ENCODE peak calls at places on chromosomes 7 and 10, in nine cellular contexts. Q, G, R, V, N, H, B, K and X are unnamed samples.

GRCh38 chr7:63071396-63071795 is 927.3 kb upstream of the ZNF722 start:
- DNase-seq in N (no peak), V (no peak), R (no peak), G (no peak), H (no peak), Q (no peak), B (no peak), K (no peak), X (no peak)

GRCh38 chr10:3892440-3893101 is 107.6 kb upstream of the KLF6 start:
- DNase-seq in G (no peak), H (no peak), N (no peak), B (no peak), Q (no peak), K (no peak), V (no peak), R (peak; percentile 72), X (no peak)

GRCh38 chr7:106623846-106624245 is 37.1 kb downstream of the CCDC71L start:
- DNase-seq in H (no peak), K (no peak), N (no peak), G (no peak), B (no peak), R (no peak), V (no peak), Q (no peak), X (no peak)

GRCh38 chr7:113831509-113831908 is 87.3 kb downstream of the PPP1R3A start:
- DNase-seq in N (no peak), H (no peak), B (no peak), G (no peak), R (no peak), Q (no peak), K (no peak), V (no peak), X (no peak)

GRCh38 chr10:60480865-60481563 is 91.3 kb upstream of the ANK3 start:
- DNase-seq in H (no peak), V (no peak), K (no peak), Q (no peak), B (no peak), G (no peak), R (no peak), N (no peak), X (no peak)

GRCh38 chr7:836429-836828 is 4.2 kb downstream of the SUN1 start:
- DNase-seq in V (no peak), H (no peak), G (peak; percentile 40), K (no peak), B (no peak), R (no peak), Q (no peak), N (peak; percentile 53), X (no peak)

GRCh38 chr7:96388620-96389383 is 66.9 kb upstream of the SLC25A13 start:
- DNase-seq in R (no peak), G (no peak), V (no peak), Q (no peak), H (no peak), B (no peak), K (no peak), N (peak; percentile 44), X (no peak)

GRCh38 chr7:3243680-3244079 is 57.4 kb upstream of the SDK1 start:
- DNase-seq in Q (no peak), B (no peak), K (no peak), R (no peak), V (no peak), H (no peak), N (no peak), G (no peak), X (no peak)

GRCh38 chr10:22427101-22427500 is 81.8 kb downstream of the SPAG6 start:
- DNase-seq in H (no peak), B (no peak), G (no peak), R (no peak), V (no peak), Q (no peak), N (no peak), K (no peak), X (no peak)

GRCh38 chr7:12470930-12471329 is 67.3 kb upstream of the VWDE start:
- DNase-seq in K (no peak), V (no peak), R (no peak), G (no peak), Q (no peak), N (no peak), H (no peak), B (no peak), X (no peak)

GRCh38 chr10:132420469-132421376 is 23.7 kb downstream of the PWWP2B start:
- DNase-seq in B (no peak), R (no peak), Q (no peak), G (peak; percentile 79), H (no peak), K (peak; percentile 35), N (no peak), V (no peak), X (no peak)

GRCh38 chr7:151009340-151010001 is 14.8 kb downstream of the ATG9B start:
- DNase-seq in R (no peak), K (no peak), G (no peak), Q (no peak), V (no peak), B (no peak), H (no peak), N (no peak), X (no peak)

GRCh38 chr10:73991846-73992245 is 6.1 kb upstream of the VCL start:
- DNase-seq in Q (peak; percentile 71), B (peak; percentile 59), G (peak; percentile 48), N (no peak), H (peak; percentile 61), V (peak; percentile 59), R (peak; percentile 86), K (peak; percentile 69), X (no peak)

GRCh38 chr7:131027287-131027773 is 293.3 kb upstream of the KLF14 start:
- DNase-seq in H (no peak), B (peak; percentile 46), K (no peak), Q (peak; percentile 55), G (no peak), N (no peak), R (peak; percentile 37), V (no peak), X (no peak)

GRCh38 chr7:44547536-44548221 is 6.5 kb upstream of the NPC1L1 start:
- DNase-seq in H (no peak), G (no peak), V (no peak), K (no peak), Q (no peak), B (no peak), N (no peak), R (no peak), X (no peak)

GRCh38 chr7:144513332-144513731 is 109.8 kb upstream of the NOBOX start:
- DNase-seq in K (peak; percentile 11), R (no peak), N (peak; percentile 12), G (no peak), V (no peak), H (no peak), B (no peak), Q (no peak), X (no peak)

GRCh38 chr7:28409716-28410627 is 2.3 kb upstream of the CREB5 start:
- DNase-seq in V (no peak), Q (no peak), B (no peak), K (peak; percentile 38), H (no peak), R (no peak), N (peak; percentile 49), G (peak; percentile 18), X (peak; percentile 43)

GRCh38 chr7:95011156-95011928 is 103.9 kb downstream of the PPP1R9A start:
- DNase-seq in N (no peak), H (no peak), R (no peak), B (no peak), Q (no peak), V (no peak), K (no peak), G (no peak), X (no peak)

GRCh38 chr7:100082978-100083377 is 1.5 kb upstream of the ZNF3 start:
- DNase-seq in R (no peak), B (no peak), V (no peak), G (no peak), H (no peak), K (no peak), N (no peak), Q (no peak), X (no peak)

GRCh38 chr10:16408379-16408778 is 28.4 kb upstream of the PTER start:
- DNase-seq in K (no peak), N (no peak), R (no peak), H (no peak), Q (no peak), B (no peak), V (no peak), G (no peak), X (no peak)

GRCh38 chr10:68348265-68348741 is 15.6 kb upstream of the PBLD start:
- DNase-seq in R (peak; percentile 39), V (peak; percentile 15), G (peak; percentile 38), K (peak; percentile 41), H (peak; percentile 20), N (peak; percentile 50), B (peak; percentile 24), Q (peak; percentile 56), X (peak; percentile 14)

GRCh38 chr10:3757638-3758490 is 27.1 kb downstream of the KLF6 start:
- DNase-seq in R (peak; percentile 57), K (peak; percentile 74), N (no peak), V (no peak), Q (peak; percentile 70), H (peak; percentile 45), G (no peak), B (no peak), X (no peak)

GRCh38 chr7:54560183-54560582 is 18.0 kb downstream of the VSTM2A start:
- DNase-seq in H (no peak), B (no peak), R (no peak), Q (no peak), G (no peak), V (no peak), N (no peak), K (no peak), X (no peak)

GRCh38 chr7:148652773-148653172 is 45.9 kb upstream of the CUL1 start:
- DNase-seq in B (no peak), Q (no peak), N (no peak), R (no peak), G (no peak), V (no peak), K (no peak), H (no peak), X (no peak)

GRCh38 chr7:134448359-134449229 is 10.3 kb downstream of the AKR1B1 start:
- DNase-seq in B (no peak), N (no peak), H (no peak), V (no peak), K (no peak), Q (no peak), G (no peak), R (no peak), X (no peak)

GRCh38 chr7:81721428-81721827 is 48.4 kb downstream of the HGF start:
- DNase-seq in K (no peak), N (no peak), V (no peak), H (no peak), R (no peak), B (no peak), G (no peak), Q (no peak), X (no peak)

GRCh38 chr10:80126876-80127275 is 5.7 kb upstream of the PLAC9 start:
- DNase-seq in V (no peak), K (no peak), R (no peak), N (no peak), B (no peak), H (no peak), Q (no peak), G (no peak), X (no peak)

GRCh38 chr7:15821484-15822122 is 135.1 kb upstream of the MEOX2 start:
- DNase-seq in H (no peak), R (no peak), G (no peak), Q (no peak), V (no peak), K (no peak), N (no peak), B (no peak), X (no peak)

GRCh38 chr7:117873056-117873932 is at the start of gene CTTNBP2:
- DNase-seq in H (no peak), V (no peak), R (no peak), N (peak; percentile 67), G (peak; percentile 47), Q (peak; percentile 16), K (peak; percentile 25), B (no peak), X (peak; percentile 51)

GRCh38 chr10:124301736-124302135 is 117.0 kb downstream of the OAT start:
- DNase-seq in K (no peak), N (no peak), R (no peak), H (no peak), V (no peak), B (no peak), G (no peak), Q (no peak), X (no peak)

GRCh38 chr7:131532570-131533091 is 23.8 kb downstream of the PODXL start:
- DNase-seq in G (no peak), V (no peak), K (no peak), R (no peak), H (no peak), B (no peak), N (no peak), Q (no peak), X (no peak)